ENCODE peak calls at places on chromosomes 3 and 15, in six cellular contexts. One of them, this sample, is unnamed.

GRCh38 chr3:50264964-50265485 is 3.9 kb upstream of the SEMA3B start:
- DNase-seq in lower lobe of right lung: no peak
- DNase-seq in adrenal gland: peak; percentile 68
- DNase-seq in ascending aorta: no peak
- DNase-seq in CD8-positive, alpha-beta memory T cell: no peak
- DNase-seq in CD4-positive, alpha-beta T cell: no peak
- DNase-seq in this sample: no peak

GRCh38 chr3:12479919-12480425 is 4.3 kb upstream of the TSEN2 start:
- DNase-seq in lower lobe of right lung: no peak
- DNase-seq in adrenal gland: no peak
- DNase-seq in ascending aorta: no peak
- DNase-seq in CD8-positive, alpha-beta memory T cell: no peak
- DNase-seq in CD4-positive, alpha-beta T cell: no peak
- DNase-seq in this sample: peak; percentile 57

GRCh38 chr15:79185199-79185598 is 94.6 kb upstream of the RASGRF1 start:
- DNase-seq in lower lobe of right lung: no peak
- DNase-seq in adrenal gland: peak; percentile 6
- DNase-seq in ascending aorta: no peak
- DNase-seq in CD8-positive, alpha-beta memory T cell: no peak
- DNase-seq in CD4-positive, alpha-beta T cell: no peak
- DNase-seq in this sample: peak; percentile 4

GRCh38 chr3:70861855-70862254 is 549.4 kb upstream of the MDFIC2 start:
- DNase-seq in lower lobe of right lung: no peak
- DNase-seq in adrenal gland: peak; percentile 1
- DNase-seq in ascending aorta: no peak
- DNase-seq in CD8-positive, alpha-beta memory T cell: no peak
- DNase-seq in CD4-positive, alpha-beta T cell: no peak
- DNase-seq in this sample: no peak

GRCh38 chr15:39741258-39741657 is 41.4 kb downstream of the FSIP1 start:
- DNase-seq in lower lobe of right lung: no peak
- DNase-seq in adrenal gland: no peak
- DNase-seq in ascending aorta: no peak
- DNase-seq in CD8-positive, alpha-beta memory T cell: no peak
- DNase-seq in CD4-positive, alpha-beta T cell: no peak
- DNase-seq in this sample: no peak

GRCh38 chr15:98905981-98906711 is 101.4 kb downstream of the PGPEP1L start:
- DNase-seq in lower lobe of right lung: no peak
- DNase-seq in adrenal gland: no peak
- DNase-seq in ascending aorta: no peak
- DNase-seq in CD8-positive, alpha-beta memory T cell: no peak
- DNase-seq in CD4-positive, alpha-beta T cell: no peak
- DNase-seq in this sample: no peak

GRCh38 chr3:57079221-57079831 is 18.9 kb downstream of the SPATA12 start:
- DNase-seq in lower lobe of right lung: peak; percentile 56
- DNase-seq in adrenal gland: peak; percentile 57
- DNase-seq in ascending aorta: no peak
- DNase-seq in CD8-positive, alpha-beta memory T cell: no peak
- DNase-seq in CD4-positive, alpha-beta T cell: no peak
- DNase-seq in this sample: no peak

GRCh38 chr3:171187706-171188290 is 161.3 kb upstream of the SLC2A2 start:
- DNase-seq in lower lobe of right lung: no peak
- DNase-seq in adrenal gland: peak; percentile 19
- DNase-seq in ascending aorta: no peak
- DNase-seq in CD8-positive, alpha-beta memory T cell: no peak
- DNase-seq in CD4-positive, alpha-beta T cell: no peak
- DNase-seq in this sample: peak; percentile 48

GRCh38 chr3:64667887-64668581 is 19.8 kb downstream of the ADAMTS9 start:
- DNase-seq in lower lobe of right lung: peak; percentile 53
- DNase-seq in adrenal gland: peak; percentile 64
- DNase-seq in ascending aorta: no peak
- DNase-seq in CD8-positive, alpha-beta memory T cell: no peak
- DNase-seq in CD4-positive, alpha-beta T cell: no peak
- DNase-seq in this sample: no peak

GRCh38 chr3:23863060-23863459 is 53.7 kb downstream of the NKIRAS1 start:
- DNase-seq in lower lobe of right lung: no peak
- DNase-seq in adrenal gland: no peak
- DNase-seq in ascending aorta: no peak
- DNase-seq in CD8-positive, alpha-beta memory T cell: no peak
- DNase-seq in CD4-positive, alpha-beta T cell: no peak
- DNase-seq in this sample: no peak

GRCh38 chr15:44414001-44414400 is 13.4 kb upstream of the CTDSPL2 start:
- DNase-seq in lower lobe of right lung: no peak
- DNase-seq in adrenal gland: no peak
- DNase-seq in ascending aorta: no peak
- DNase-seq in CD8-positive, alpha-beta memory T cell: no peak
- DNase-seq in CD4-positive, alpha-beta T cell: no peak
- DNase-seq in this sample: no peak

GRCh38 chr3:30873667-30874066 is 20.8 kb downstream of the GADL1 start:
- DNase-seq in lower lobe of right lung: no peak
- DNase-seq in adrenal gland: no peak
- DNase-seq in ascending aorta: no peak
- DNase-seq in CD8-positive, alpha-beta memory T cell: no peak
- DNase-seq in CD4-positive, alpha-beta T cell: no peak
- DNase-seq in this sample: no peak

GRCh38 chr3:126179825-126180476 is 435 bp downstream of the ALDH1L1 start:
- DNase-seq in lower lobe of right lung: no peak
- DNase-seq in adrenal gland: peak; percentile 84
- DNase-seq in ascending aorta: no peak
- DNase-seq in CD8-positive, alpha-beta memory T cell: no peak
- DNase-seq in CD4-positive, alpha-beta T cell: no peak
- DNase-seq in this sample: no peak

GRCh38 chr15:44535509-44536297 is 1.2 kb upstream of the EIF3J start:
- DNase-seq in lower lobe of right lung: no peak
- DNase-seq in adrenal gland: peak; percentile 31
- DNase-seq in ascending aorta: no peak
- DNase-seq in CD8-positive, alpha-beta memory T cell: peak; percentile 50
- DNase-seq in CD4-positive, alpha-beta T cell: no peak
- DNase-seq in this sample: peak; percentile 21

GRCh38 chr3:127133971-127134370 is 59.0 kb upstream of the PRR23E start:
- DNase-seq in lower lobe of right lung: no peak
- DNase-seq in adrenal gland: no peak
- DNase-seq in ascending aorta: no peak
- DNase-seq in CD8-positive, alpha-beta memory T cell: no peak
- DNase-seq in CD4-positive, alpha-beta T cell: no peak
- DNase-seq in this sample: no peak

GRCh38 chr3:126732281-126733060 is 28.4 kb downstream of the CHCHD6 start:
- DNase-seq in lower lobe of right lung: no peak
- DNase-seq in adrenal gland: no peak
- DNase-seq in ascending aorta: no peak
- DNase-seq in CD8-positive, alpha-beta memory T cell: no peak
- DNase-seq in CD4-positive, alpha-beta T cell: peak; percentile 4
- DNase-seq in this sample: no peak

GRCh38 chr3:2274531-2274930 is 175.9 kb downstream of the CNTN4 start:
- DNase-seq in lower lobe of right lung: no peak
- DNase-seq in adrenal gland: no peak
- DNase-seq in ascending aorta: no peak
- DNase-seq in CD8-positive, alpha-beta memory T cell: no peak
- DNase-seq in CD4-positive, alpha-beta T cell: no peak
- DNase-seq in this sample: no peak

GRCh38 chr3:34876997-34877396 is 762.3 kb upstream of the ARPP21 start:
- DNase-seq in lower lobe of right lung: no peak
- DNase-seq in adrenal gland: no peak
- DNase-seq in ascending aorta: no peak
- DNase-seq in CD8-positive, alpha-beta memory T cell: no peak
- DNase-seq in CD4-positive, alpha-beta T cell: no peak
- DNase-seq in this sample: no peak

GRCh38 chr3:38658886-38659285 is 9.4 kb upstream of the SCN5A start:
- DNase-seq in lower lobe of right lung: no peak
- DNase-seq in adrenal gland: no peak
- DNase-seq in ascending aorta: no peak
- DNase-seq in CD8-positive, alpha-beta memory T cell: no peak
- DNase-seq in CD4-positive, alpha-beta T cell: no peak
- DNase-seq in this sample: no peak

GRCh38 chr3:135851201-135852061 is 114.1 kb upstream of the PPP2R3A start:
- DNase-seq in lower lobe of right lung: no peak
- DNase-seq in adrenal gland: no peak
- DNase-seq in ascending aorta: no peak
- DNase-seq in CD8-positive, alpha-beta memory T cell: no peak
- DNase-seq in CD4-positive, alpha-beta T cell: no peak
- DNase-seq in this sample: no peak

GRCh38 chr15:77030928-77031375 is 36.0 kb downstream of the PSTPIP1 start:
- DNase-seq in lower lobe of right lung: no peak
- DNase-seq in adrenal gland: no peak
- DNase-seq in ascending aorta: peak; percentile 6
- DNase-seq in CD8-positive, alpha-beta memory T cell: no peak
- DNase-seq in CD4-positive, alpha-beta T cell: no peak
- DNase-seq in this sample: no peak

GRCh38 chr3:148146947-148147346 is 550.8 kb upstream of the AGTR1 start:
- DNase-seq in lower lobe of right lung: no peak
- DNase-seq in adrenal gland: peak; percentile 6
- DNase-seq in ascending aorta: no peak
- DNase-seq in CD8-positive, alpha-beta memory T cell: no peak
- DNase-seq in CD4-positive, alpha-beta T cell: no peak
- DNase-seq in this sample: no peak

GRCh38 chr15:99755692-99756409 is 22.6 kb upstream of the LYSMD4 start:
- DNase-seq in lower lobe of right lung: peak; percentile 57
- DNase-seq in adrenal gland: peak; percentile 62
- DNase-seq in ascending aorta: no peak
- DNase-seq in CD8-positive, alpha-beta memory T cell: peak; percentile 47
- DNase-seq in CD4-positive, alpha-beta T cell: no peak
- DNase-seq in this sample: peak; percentile 12

DNA sequence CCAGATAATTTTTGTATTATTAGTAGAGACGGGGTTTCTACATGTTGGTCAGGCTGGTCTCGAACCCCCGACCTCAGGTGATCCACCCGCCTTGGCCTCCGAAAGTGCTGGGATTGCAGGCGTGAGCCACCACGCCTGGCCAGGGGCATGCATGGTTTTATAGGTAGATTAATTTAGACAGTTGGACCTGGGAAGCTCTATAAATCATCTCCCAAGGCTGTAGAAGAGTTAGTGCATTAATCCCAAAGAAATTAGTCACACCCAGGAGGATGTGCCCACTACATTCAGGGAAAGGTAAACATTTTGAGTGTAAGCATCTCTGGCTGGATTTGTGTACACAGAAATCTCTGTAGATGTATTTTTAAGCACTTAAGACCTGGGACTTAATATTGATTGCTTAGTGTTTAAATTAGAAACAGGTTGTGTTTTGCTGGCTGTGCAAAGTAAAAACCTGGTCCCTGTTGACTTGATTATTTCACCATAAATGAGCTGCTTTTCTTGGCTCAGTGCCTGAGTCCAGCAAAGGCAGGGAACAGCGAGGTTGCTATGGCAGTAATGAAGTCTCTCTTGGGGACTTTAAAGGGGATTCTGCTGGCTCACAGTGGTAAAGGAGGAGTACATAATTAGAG is 19.2 kb downstream of the EXOSC7 start:
- DNase-seq in lower lobe of right lung: no peak
- DNase-seq in adrenal gland: peak; percentile 74
- DNase-seq in ascending aorta: no peak
- DNase-seq in CD8-positive, alpha-beta memory T cell: no peak
- DNase-seq in CD4-positive, alpha-beta T cell: no peak
- DNase-seq in this sample: no peak
- H3K27ac ChIP-seq in lower lobe of right lung: peak overlapping the region; percentile 46
- H3K27ac ChIP-seq in adrenal gland: peak overlapping the region; percentile 75
- H3K27ac ChIP-seq in ascending aorta: no peak overlapping the region
- H3K27ac ChIP-seq in CD8-positive, alpha-beta memory T cell: no peak overlapping the region
- H3K27ac ChIP-seq in CD4-positive, alpha-beta T cell: no peak overlapping the region
- H3K27ac ChIP-seq in this sample: no peak overlapping the region

DNA sequence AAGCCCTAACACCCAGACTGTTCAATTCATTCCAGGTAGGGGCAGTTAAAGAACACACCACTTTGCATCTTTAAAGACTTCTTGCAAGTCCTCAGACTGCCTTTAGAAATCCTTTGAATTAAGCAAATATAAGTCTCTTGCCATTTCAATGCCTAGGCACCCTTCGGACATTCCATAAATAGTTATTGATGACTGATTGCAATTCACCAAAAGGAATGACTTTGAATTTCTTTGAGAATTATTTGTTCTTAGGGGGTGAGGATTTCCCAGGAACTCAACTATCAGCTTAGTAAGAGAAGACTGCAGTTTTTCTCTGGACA is 477 bp upstream of the MYEF2 start:
- DNase-seq in lower lobe of right lung: no peak
- DNase-seq in adrenal gland: no peak
- DNase-seq in ascending aorta: no peak
- DNase-seq in CD8-positive, alpha-beta memory T cell: no peak
- DNase-seq in CD4-positive, alpha-beta T cell: no peak
- DNase-seq in this sample: no peak
- H3K27ac ChIP-seq in lower lobe of right lung: no peak overlapping the region
- H3K27ac ChIP-seq in adrenal gland: peak overlapping the region; percentile 91
- H3K27ac ChIP-seq in ascending aorta: peak overlapping the region; percentile 92
- H3K27ac ChIP-seq in CD8-positive, alpha-beta memory T cell: no peak overlapping the region
- H3K27ac ChIP-seq in CD4-positive, alpha-beta T cell: no peak overlapping the region
- H3K27ac ChIP-seq in this sample: no peak overlapping the region

DNA sequence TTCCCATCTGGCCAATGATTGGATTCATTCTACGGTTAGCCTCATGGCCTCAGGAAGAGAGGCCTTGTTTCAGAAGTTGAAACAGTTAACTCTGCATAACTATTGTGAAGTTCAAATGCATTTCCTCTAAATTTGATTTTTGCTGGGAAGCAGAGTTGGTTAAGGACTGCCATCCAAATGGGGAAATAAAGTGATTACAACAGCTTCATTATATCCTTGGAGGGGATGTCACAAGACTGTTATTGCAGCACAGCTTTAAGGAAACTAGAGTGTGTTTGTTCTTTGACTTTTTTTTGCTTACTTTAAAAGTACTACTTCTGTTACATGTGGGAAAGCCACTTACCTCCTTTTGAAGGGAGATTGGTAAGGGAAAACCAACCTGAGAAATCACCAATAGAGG is 164.8 kb downstream of the AKAP13 start:
- DNase-seq in lower lobe of right lung: no peak
- DNase-seq in adrenal gland: peak; percentile 12
- DNase-seq in ascending aorta: no peak
- DNase-seq in CD8-positive, alpha-beta memory T cell: no peak
- DNase-seq in CD4-positive, alpha-beta T cell: no peak
- DNase-seq in this sample: no peak
- H3K27ac ChIP-seq in lower lobe of right lung: peak overlapping the region; percentile 78
- H3K27ac ChIP-seq in adrenal gland: peak overlapping the region; percentile 58
- H3K27ac ChIP-seq in ascending aorta: peak overlapping the region; percentile 26
- H3K27ac ChIP-seq in CD8-positive, alpha-beta memory T cell: no peak overlapping the region
- H3K27ac ChIP-seq in CD4-positive, alpha-beta T cell: no peak overlapping the region
- H3K27ac ChIP-seq in this sample: no peak overlapping the region

DNA sequence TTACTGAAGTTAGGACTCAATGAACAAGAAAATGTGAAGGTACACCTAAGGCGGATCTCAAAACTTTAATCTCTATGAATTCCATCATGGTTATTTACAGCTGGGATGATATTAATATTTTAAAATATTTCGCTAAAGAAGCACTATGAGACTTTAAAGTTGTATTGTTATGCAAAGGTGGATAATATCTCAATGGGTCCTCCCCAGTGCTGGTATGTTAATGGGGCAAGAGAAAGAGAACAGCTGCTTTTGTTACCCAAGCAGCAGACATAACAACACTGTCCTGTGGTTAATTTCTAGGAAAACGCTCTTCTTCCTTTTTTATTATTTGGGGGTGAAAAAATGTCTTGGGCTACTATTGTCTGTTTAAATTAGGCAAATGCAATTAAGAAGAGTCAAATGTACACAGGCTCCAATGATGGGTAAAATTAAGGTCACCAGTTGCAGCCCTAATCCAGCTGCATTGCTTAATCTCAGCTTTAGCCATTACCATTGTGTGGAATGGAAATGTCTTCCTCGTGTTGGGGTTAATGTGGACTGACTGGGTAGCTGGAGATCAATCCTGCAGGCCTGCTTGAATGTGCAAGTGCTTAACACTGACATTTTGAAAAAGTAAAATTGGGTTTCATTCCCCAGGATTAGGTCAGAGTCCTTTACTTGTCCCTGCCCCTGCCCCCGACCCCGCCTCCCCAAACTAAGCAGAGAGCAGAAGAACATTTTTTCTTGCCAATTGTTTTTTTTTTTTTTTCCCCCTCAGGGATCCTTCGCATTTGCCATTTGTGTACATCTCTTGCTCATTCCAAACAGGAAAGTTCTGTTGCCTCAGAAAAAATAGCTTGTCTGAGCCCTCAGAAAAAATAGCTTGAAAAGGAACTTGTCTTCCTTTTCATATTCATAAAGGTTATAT is 147.2 kb upstream of the NR2F2 start:
- DNase-seq in lower lobe of right lung: no peak
- DNase-seq in adrenal gland: no peak
- DNase-seq in ascending aorta: no peak
- DNase-seq in CD8-positive, alpha-beta memory T cell: no peak
- DNase-seq in CD4-positive, alpha-beta T cell: no peak
- DNase-seq in this sample: no peak
- H3K27ac ChIP-seq in lower lobe of right lung: no peak overlapping the region
- H3K27ac ChIP-seq in adrenal gland: no peak overlapping the region
- H3K27ac ChIP-seq in ascending aorta: peak overlapping the region; percentile 39
- H3K27ac ChIP-seq in CD8-positive, alpha-beta memory T cell: no peak overlapping the region
- H3K27ac ChIP-seq in CD4-positive, alpha-beta T cell: no peak overlapping the region
- H3K27ac ChIP-seq in this sample: no peak overlapping the region